ENCODE peak calls at places on chromosomes 5 and 9, in seven cellular contexts. L is body of pancreas; C is activated CD4-positive, alpha-beta T cell treated with anti-CD3 and anti-CD28 coated beads, Interleukin-2, amount 50 U/mL, for 24 hours; Y is mucosa of gallbladder; U is thyroid gland; R is hypothalamus; J is NCI-H1105. S is an unnamed sample.

GRCh38 chr5:73691301-73691700 is 65.3 kb downstream of the ARHGEF28 start:
- DNase-seq in L (no peak), C (no peak), Y (no peak), U (no peak), R (no peak), J (no peak), S (no peak)

GRCh38 chr5:66009277-66009676 is 82.9 kb downstream of the ERBIN start:
- DNase-seq in L (no peak), C (no peak), Y (no peak), U (no peak), R (no peak), J (no peak), S (no peak)

GRCh38 chr9:127767909-127768331 is 10.5 kb downstream of the SH2D3C start:
- DNase-seq in L (no peak), C (no peak), Y (no peak), U (no peak), R (no peak), J (no peak), S (no peak)

GRCh38 chr9:70133253-70134208 is 89.9 kb downstream of the MAMDC2 start:
- DNase-seq in L (no peak), C (no peak), Y (peak; percentile 28), U (no peak), R (no peak), J (no peak), S (no peak)

GRCh38 chr5:41524174-41524573 is 13.8 kb upstream of the PLCXD3 start:
- DNase-seq in L (no peak), C (no peak), Y (no peak), U (no peak), R (no peak), J (no peak), S (no peak)

GRCh38 chr5:132203916-132204315 is 23.7 kb downstream of the P4HA2 start:
- DNase-seq in L (no peak), C (no peak), Y (no peak), U (no peak), R (no peak), J (no peak), S (no peak)

GRCh38 chr9:91130796-91131318 is 230.9 kb downstream of the AUH start:
- DNase-seq in L (no peak), C (no peak), Y (no peak), U (no peak), R (no peak), J (no peak), S (no peak)

GRCh38 chr5:32285489-32286138 is 27.1 kb downstream of the MTMR12 start:
- DNase-seq in L (no peak), C (no peak), Y (no peak), U (no peak), R (no peak), J (no peak), S (no peak)

GRCh38 chr5:100406640-100407039 is 128.5 kb upstream of the FAM174A start:
- DNase-seq in L (no peak), C (no peak), Y (no peak), U (peak; percentile 63), R (no peak), J (peak; percentile 54), S (no peak)

GRCh38 chr9:116002624-116003023 is 151.0 kb upstream of the PAPPA start:
- DNase-seq in L (no peak), C (no peak), Y (no peak), U (peak; percentile 2), R (no peak), J (no peak), S (no peak)

S was measured in T follicular helper cell.